ENCODE peak calls at places on chromosomes 13 and 19, in six cellular contexts. C is upper lobe of left lung, G is SK-N-SH, M is stomach, N is HepG2, E is transverse colon. B is an unnamed sample.

GRCh38 chr13:79307866-79308298 is 98.2 kb downstream of the RBM26 start:
- DNase-seq in N (no peak), G (no peak), C (no peak), E (no peak), M (no peak), B (no peak)

GRCh38 chr19:55041627-55042343 is 3.7 kb upstream of the GP6 start:
- DNase-seq in E (no peak), N (no peak), M (no peak), C (no peak), G (no peak), B (no peak)

GRCh38 chr19:14105680-14106079 is 11.9 kb downstream of the PRKACA start:
- DNase-seq in C (no peak), G (no peak), E (no peak), N (no peak), M (no peak), B (no peak)

GRCh38 chr13:100464006-100464405 is 124.6 kb downstream of the GGACT start:
- DNase-seq in N (no peak), M (no peak), E (no peak), C (no peak), G (no peak), B (no peak)

GRCh38 chr13:45628094-45628493 is 12.6 kb upstream of the ERICH6B start:
- DNase-seq in G (no peak), N (no peak), E (no peak), C (no peak), M (no peak), B (no peak)

GRCh38 chr13:106117035-106117434 is 418.4 kb downstream of the EFNB2 start:
- DNase-seq in M (no peak), G (peak), N (no peak), E (no peak), C (no peak), B (no peak)

GRCh38 chr13:73268306-73268705 is 209.5 kb downstream of the KLF5 start:
- DNase-seq in M (no peak), C (no peak), G (no peak), E (peak), N (no peak), B (no peak)

GRCh38 chr13:74338341-74338740 is 204.1 kb upstream of the KLF12 start:
- DNase-seq in E (no peak), N (no peak), G (no peak), C (no peak), M (no peak), B (no peak)

GRCh38 chr19:39246951-39247669 is 1.5 kb downstream of the IFNL4 start:
- DNase-seq in E (peak), N (no peak), G (no peak), C (peak), M (no peak), B (no peak)

GRCh38 chr19:42352216-42352892 is 26.9 kb downstream of the MEGF8 start:
- DNase-seq in G (peak), E (no peak), C (no peak), N (no peak), M (no peak), B (peak)

GRCh38 chr13:43522788-43523187 is 264.0 kb downstream of the ENOX1 start:
- DNase-seq in N (no peak), G (no peak), E (no peak), C (no peak), M (no peak), B (no peak)

DNA sequence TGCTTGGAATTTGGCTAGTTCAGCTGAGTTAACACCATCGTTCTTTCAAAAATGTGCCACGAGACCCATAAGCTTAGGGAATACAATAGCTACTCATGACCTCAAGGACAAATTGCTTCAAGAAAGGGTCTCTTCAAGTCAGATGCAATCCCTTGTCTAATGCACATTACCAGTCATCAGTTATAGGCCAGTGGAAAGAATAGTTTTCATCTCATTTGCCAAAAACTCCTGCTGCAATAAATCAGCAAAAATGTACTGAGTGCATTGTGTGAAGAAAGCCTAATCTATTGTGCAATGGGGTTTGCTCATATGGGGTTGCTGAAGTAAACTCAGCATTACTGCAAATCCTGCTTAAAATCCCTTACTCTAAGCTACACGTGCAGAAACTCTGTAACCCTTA is 208.3 kb upstream of the NBEA start:
- DNase-seq in M (no peak), N (no peak), G (no peak), C (no peak), E (no peak), B (no peak)
- TF ChIP-seq POLR2AphosphoS5 in M (no peak), N (no peak), G (no peak), C (no peak), E (peak), B (no peak)

GRCh38 chr13:40123962-40124647 is 468.6 kb downstream of the COG6 start:
- DNase-seq in C (no peak), G (no peak), M (no peak), N (no peak), E (no peak), B (no peak)

GRCh38 chr13:40125336-40125735 is 469.9 kb downstream of the COG6 start:
- DNase-seq in N (no peak), G (no peak), M (no peak), C (no peak), E (no peak), B (no peak)

GRCh38 chr13:40126301-40127085 is 471.0 kb downstream of the COG6 start:
- DNase-seq in M (no peak), N (no peak), E (no peak), G (no peak), C (no peak), B (no peak)

GRCh38 chr13:40127476-40127875 is 472.0 kb downstream of the COG6 start:
- DNase-seq in C (no peak), M (no peak), E (no peak), N (no peak), G (no peak), B (no peak)

GRCh38 chr13:40124648-40125045 is 469.2 kb downstream of the COG6 start:
- DNase-seq in E (no peak), C (no peak), M (no peak), N (no peak), G (no peak), B (no peak)
- TF ChIP-seq POLR2AphosphoS5 in E (no peak), C (no peak), M (no peak), N (no peak), G (no peak), B (no peak)

GRCh38 chr19:37370880-37371661 is at the start of gene ZNF527:
- DNase-seq in G (peak), C (peak), N (peak), E (peak), M (peak), B (peak)
- TF ChIP-seq POLR2AphosphoS5 in G (peak), C (peak), N (peak), E (peak), M (peak), B (peak)

GRCh38 chr13:35485451-35485850 is 9.0 kb upstream of the MAB21L1 start:
- DNase-seq in M (no peak), N (no peak), G (no peak), C (no peak), E (no peak), B (no peak)

GRCh38 chr13:35484384-35484783 is 7.9 kb upstream of the MAB21L1 start:
- DNase-seq in G (no peak), M (no peak), E (no peak), N (no peak), C (no peak), B (no peak)

DNA sequence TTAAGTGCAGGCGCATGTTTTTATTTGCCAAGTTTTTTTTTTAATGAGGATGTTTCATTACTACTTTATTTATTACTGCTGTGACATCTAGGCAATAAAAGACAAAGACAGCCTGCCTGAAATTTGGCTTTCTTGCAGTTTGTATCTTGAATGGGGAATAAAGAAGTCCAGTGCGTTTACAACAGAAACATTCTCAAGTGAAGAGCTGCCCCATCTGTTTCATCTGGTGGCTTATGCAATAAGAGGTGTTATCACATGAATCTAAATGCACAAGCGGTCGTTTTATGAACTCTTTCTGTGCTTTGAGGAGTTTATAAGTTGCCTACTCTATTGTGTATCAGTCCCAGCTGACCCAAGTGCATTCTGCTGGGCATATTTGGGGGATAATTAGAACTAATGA is 12.6 kb upstream of the MAB21L1 start:
- DNase-seq in C (no peak), G (no peak), N (no peak), E (no peak), M (no peak), B (no peak)
- TF ChIP-seq POLR2AphosphoS5 in C (no peak), G (no peak), N (no peak), E (no peak), M (no peak), B (no peak)

GRCh38 chr13:51477653-51478324 is 25.0 kb upstream of the INTS6 start:
- DNase-seq in G (no peak), E (no peak), M (no peak), N (no peak), C (no peak), B (no peak)

GRCh38 chr13:51477149-51477548 is 24.3 kb upstream of the INTS6 start:
- DNase-seq in G (no peak), E (no peak), C (no peak), N (no peak), M (no peak), B (no peak)

GRCh38 chr13:51479199-51479523 is 26.3 kb upstream of the INTS6 start:
- DNase-seq in E (no peak), G (no peak), N (peak), C (no peak), M (no peak), B (no peak)

GRCh38 chr13:51478418-51479198 is 25.8 kb upstream of the INTS6 start:
- DNase-seq in M (no peak), C (no peak), N (peak), E (no peak), G (no peak), B (no peak)

DNA sequence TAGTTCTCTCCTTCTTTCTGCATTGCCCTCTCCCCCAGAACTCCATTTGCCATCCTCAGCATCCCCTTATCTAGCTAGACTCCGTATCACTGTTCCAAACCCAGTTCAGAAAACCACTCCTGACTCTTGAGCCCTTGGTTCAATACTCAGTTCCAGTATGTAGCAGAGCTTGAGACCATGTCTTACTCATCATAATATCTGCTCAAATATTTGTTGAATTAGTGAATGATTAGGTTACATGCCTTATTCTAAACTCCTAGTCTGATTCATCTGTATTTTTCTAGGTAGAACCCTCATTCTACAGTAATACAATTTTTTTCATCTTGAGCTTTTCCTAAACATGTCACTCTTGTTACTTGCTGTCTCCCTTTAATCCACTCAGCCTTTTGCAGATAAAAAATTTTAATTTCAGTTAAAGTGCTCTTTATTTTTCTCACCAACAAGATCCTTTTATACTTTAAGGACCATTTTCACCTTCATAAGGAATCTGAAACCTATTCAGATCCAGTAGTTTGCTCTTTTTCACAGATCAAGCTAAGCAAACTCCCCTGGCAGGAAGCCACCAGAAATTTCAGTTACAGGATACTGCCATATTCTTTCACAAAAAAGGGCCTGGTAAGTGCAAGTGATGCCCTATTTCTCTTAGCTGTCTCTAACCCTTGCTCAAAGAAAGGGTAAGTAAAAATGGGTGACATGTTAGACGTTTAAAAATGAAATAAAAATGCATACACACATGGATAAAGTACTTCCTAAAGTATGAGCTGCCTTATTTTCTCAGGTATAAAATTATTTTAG is 23.1 kb upstream of the INTS6 start:
- DNase-seq in M (no peak), E (no peak), C (no peak), G (no peak), N (no peak), B (no peak)
- TF ChIP-seq POLR2AphosphoS5 in M (no peak), E (no peak), C (no peak), G (no peak), N (no peak), B (no peak)

B was measured in prostate gland.